ENCODE peak calls at places on chromosomes 1 and 21, in ten cellular contexts. V is left cardiac atrium; Y is HepG2; Z is lung; T is PC-3; M is NCI-H510A; S is activated CD4-positive, alpha-beta T cell treated with anti-CD3 and anti-CD28 coated beads for 24 hours; D is heart left ventricle; U is NCI-H1930; J is IMR-90. X is an unnamed sample.

GRCh38 chr1:30716646-30717045 is 6.7 kb downstream of the MATN1 start:
- DNase-seq in V (no peak), Y (no peak), Z (no peak), T (no peak), M (no peak), S (no peak), D (no peak), U (no peak), J (no peak), X (no peak)

GRCh38 chr1:87436534-87436933 is 107.9 kb downstream of the LMO4 start:
- DNase-seq in V (peak), Y (no peak), Z (no peak), T (no peak), M (no peak), S (no peak), D (peak), U (no peak), J (no peak), X (no peak)

GRCh38 chr1:71788113-71788512 is 494.2 kb downstream of the NEGR1 start:
- DNase-seq in V (no peak), Y (no peak), Z (no peak), T (no peak), M (no peak), S (no peak), D (no peak), U (no peak), J (no peak), X (no peak)

GRCh38 chr1:10835423-10836421 is 39.3 kb upstream of the CASZ1 start:
- DNase-seq in V (no peak), Y (peak), Z (peak), T (peak), M (peak), S (no peak), D (peak), U (peak), J (peak), X (peak)

GRCh38 chr1:6097117-6097595 is 51.5 kb downstream of the KCNAB2 start:
- DNase-seq in V (no peak), Y (no peak), Z (no peak), T (no peak), M (no peak), S (no peak), D (no peak), U (no peak), J (no peak), X (no peak)

GRCh38 chr1:33121728-33122127 is 40.8 kb downstream of the AZIN2 start:
- DNase-seq in V (no peak), Y (no peak), Z (no peak), T (no peak), M (no peak), S (no peak), D (no peak), U (no peak), J (no peak), X (no peak)

GRCh38 chr1:235278915-235279292 is 49.1 kb downstream of the ARID4B start:
- DNase-seq in V (no peak), Y (no peak), Z (no peak), T (no peak), M (no peak), S (no peak), D (no peak), U (no peak), J (no peak), X (no peak)

GRCh38 chr1:89754518-89754917 is 66.3 kb upstream of the LRRC8D start:
- DNase-seq in V (no peak), Y (no peak), Z (no peak), T (no peak), M (no peak), S (no peak), D (no peak), U (no peak), J (peak), X (no peak)

GRCh38 chr1:40901886-40902633 is 39.9 kb upstream of the CITED4 start:
- DNase-seq in V (peak), Y (no peak), Z (no peak), T (peak), M (no peak), S (no peak), D (peak), U (no peak), J (peak), X (no peak)

GRCh38 chr1:71521655-71522264 is 440.9 kb upstream of the ZRANB2 start:
- DNase-seq in V (peak), Y (peak), Z (no peak), T (peak), M (no peak), S (no peak), D (peak), U (peak), J (peak), X (no peak)

GRCh38 chr21:37712204-37712934 is 203.9 kb downstream of the KCNJ6 start:
- DNase-seq in V (peak), Y (peak), Z (peak), T (peak), M (peak), S (peak), D (peak), U (peak), J (peak), X (peak)

GRCh38 chr1:121558514-121558913 is 373.7 kb downstream of the SRGAP2C start:
- DNase-seq in V (peak), Y (no peak), Z (no peak), T (peak), M (no peak), S (no peak), D (no peak), U (no peak), J (peak), X (no peak)

GRCh38 chr1:39425634-39426033 is 65.8 kb upstream of the BMP8A start:
- DNase-seq in V (no peak), Y (no peak), Z (no peak), T (no peak), M (no peak), S (no peak), D (no peak), U (no peak), J (no peak), X (no peak)

GRCh38 chr1:109468903-109469302 is 2.6 kb downstream of the SYPL2 start:
- DNase-seq in V (no peak), Y (no peak), Z (no peak), T (no peak), M (no peak), S (no peak), D (no peak), U (no peak), J (no peak), X (no peak)

GRCh38 chr1:24713176-24713575 is 32.1 kb upstream of the CLIC4 start:
- DNase-seq in V (no peak), Y (no peak), Z (no peak), T (no peak), M (no peak), S (no peak), D (no peak), U (no peak), J (no peak), X (no peak)

GRCh38 chr1:45908613-45909140 is 105.3 kb downstream of the MAST2 start:
- DNase-seq in V (no peak), Y (no peak), Z (no peak), T (no peak), M (no peak), S (no peak), D (no peak), U (no peak), J (no peak), X (no peak)

GRCh38 chr1:2555634-2556276 is 416 bp upstream of the TNFRSF14 start:
- DNase-seq in V (peak), Y (no peak), Z (peak), T (peak), M (no peak), S (peak), D (peak), U (no peak), J (no peak), X (no peak)

GRCh38 chr1:59455206-59455605 is 158.3 kb downstream of the FGGY start:
- DNase-seq in V (no peak), Y (no peak), Z (no peak), T (peak), M (no peak), S (no peak), D (no peak), U (no peak), J (peak), X (no peak)

GRCh38 chr1:158204458-158204827 is 23.7 kb downstream of the CD1D start:
- DNase-seq in V (no peak), Y (no peak), Z (no peak), T (no peak), M (no peak), S (no peak), D (no peak), U (no peak), J (no peak), X (no peak)

GRCh38 chr1:231162300-231162969 is 577 bp downstream of the TRIM67 start:
- DNase-seq in V (no peak), Y (peak), Z (no peak), T (no peak), M (peak), S (peak), D (peak), U (peak), J (peak), X (no peak)

GRCh38 chr1:51622455-51622913 is 5.6 kb downstream of the OSBPL9 start:
- DNase-seq in V (peak), Y (peak), Z (peak), T (peak), M (peak), S (no peak), D (peak), U (no peak), J (peak), X (no peak)

X was measured in NCI-H1417 treated with DMSO at 0.1 percent for 48 hours.